ENCODE peak calls at places on chromosomes 16 and 17, in six cellular contexts. One of them, this sample, is unnamed.

GRCh38 chr16:48904333-48904732 is 294.4 kb upstream of the N4BP1 start:
- DNase-seq in GM12892: no peak
- DNase-seq in HepG2: no peak
- DNase-seq in GM12878: no peak
- DNase-seq in K562: no peak
- DNase-seq in H1: no peak
- DNase-seq in this sample: no peak

GRCh38 chr17:27882162-27882840 is 10.9 kb downstream of the LYRM9 start:
- DNase-seq in GM12892: no peak
- DNase-seq in HepG2: no peak
- DNase-seq in GM12878: no peak
- DNase-seq in K562: no peak
- DNase-seq in H1: no peak
- DNase-seq in this sample: no peak

GRCh38 chr17:1673041-1673790 is 11.5 kb downstream of the PRPF8 start:
- DNase-seq in GM12892: no peak
- DNase-seq in HepG2: no peak
- DNase-seq in GM12878: no peak
- DNase-seq in K562: no peak
- DNase-seq in H1: no peak
- DNase-seq in this sample: no peak

GRCh38 chr16:85615852-85616607 is 2.9 kb downstream of the GSE1 start:
- DNase-seq in GM12892: peak
- DNase-seq in HepG2: peak
- DNase-seq in GM12878: peak
- DNase-seq in K562: peak
- DNase-seq in H1: peak
- DNase-seq in this sample: peak

GRCh38 chr16:61042736-61043135 is 993.5 kb downstream of the CDH8 start:
- DNase-seq in GM12892: no peak
- DNase-seq in HepG2: no peak
- DNase-seq in GM12878: no peak
- DNase-seq in K562: no peak
- DNase-seq in H1: no peak
- DNase-seq in this sample: no peak

GRCh38 chr16:20814761-20815160 is 8.4 kb downstream of the REXO5 start:
- DNase-seq in GM12892: no peak
- DNase-seq in HepG2: no peak
- DNase-seq in GM12878: no peak
- DNase-seq in K562: no peak
- DNase-seq in H1: no peak
- DNase-seq in this sample: no peak

GRCh38 chr16:30785126-30786106 is 1.6 kb downstream of the ZNF629 start:
- DNase-seq in GM12892: no peak
- DNase-seq in HepG2: no peak
- DNase-seq in GM12878: no peak
- DNase-seq in K562: no peak
- DNase-seq in H1: no peak
- DNase-seq in this sample: no peak

GRCh38 chr17:68182016-68182315 is 65.9 kb upstream of the AMZ2 start:
- DNase-seq in GM12892: no peak
- DNase-seq in HepG2: no peak
- DNase-seq in GM12878: no peak
- DNase-seq in K562: no peak
- DNase-seq in H1: no peak
- DNase-seq in this sample: no peak

GRCh38 chr17:13351046-13351445 is 250.7 kb downstream of the HS3ST3A1 start:
- DNase-seq in GM12892: no peak
- DNase-seq in HepG2: no peak
- DNase-seq in GM12878: no peak
- DNase-seq in K562: no peak
- DNase-seq in H1: no peak
- DNase-seq in this sample: no peak

GRCh38 chr16:31354394-31355291 is at the start of gene ITGAX:
- DNase-seq in GM12892: peak
- DNase-seq in HepG2: no peak
- DNase-seq in GM12878: peak
- DNase-seq in K562: peak
- DNase-seq in H1: no peak
- DNase-seq in this sample: peak

GRCh38 chr16:72427001-72427785 is 255.2 kb upstream of the PMFBP1 start:
- DNase-seq in GM12892: no peak
- DNase-seq in HepG2: no peak
- DNase-seq in GM12878: no peak
- DNase-seq in K562: no peak
- DNase-seq in H1: no peak
- DNase-seq in this sample: no peak

GRCh38 chr16:2475413-2476344 is 752 bp downstream of the TBC1D24 start:
- DNase-seq in GM12892: no peak
- DNase-seq in HepG2: no peak
- DNase-seq in GM12878: no peak
- DNase-seq in K562: peak
- DNase-seq in H1: peak
- DNase-seq in this sample: no peak

GRCh38 chr16:30142672-30143346 is 19.8 kb upstream of the MAPK3 start:
- DNase-seq in GM12892: no peak
- DNase-seq in HepG2: peak
- DNase-seq in GM12878: peak
- DNase-seq in K562: peak
- DNase-seq in H1: no peak
- DNase-seq in this sample: no peak

GRCh38 chr16:23944381-23944780 is 108.6 kb downstream of the PRKCB start:
- DNase-seq in GM12892: no peak
- DNase-seq in HepG2: no peak
- DNase-seq in GM12878: no peak
- DNase-seq in K562: no peak
- DNase-seq in H1: no peak
- DNase-seq in this sample: no peak

GRCh38 chr17:65173284-65173793 is 36.2 kb downstream of the RGS9 start:
- DNase-seq in GM12892: no peak
- DNase-seq in HepG2: no peak
- DNase-seq in GM12878: no peak
- DNase-seq in K562: peak
- DNase-seq in H1: peak
- DNase-seq in this sample: no peak

GRCh38 chr17:67635688-67636087 is 82.0 kb upstream of the NOL11 start:
- DNase-seq in GM12892: no peak
- DNase-seq in HepG2: no peak
- DNase-seq in GM12878: no peak
- DNase-seq in K562: no peak
- DNase-seq in H1: no peak
- DNase-seq in this sample: no peak

GRCh38 chr16:50386139-50386538 is 17.4 kb upstream of the BRD7 start:
- DNase-seq in GM12892: no peak
- DNase-seq in HepG2: no peak
- DNase-seq in GM12878: no peak
- DNase-seq in K562: peak
- DNase-seq in H1: no peak
- DNase-seq in this sample: no peak

GRCh38 chr16:53892155-53892554 is 188.2 kb downstream of the FTO start:
- DNase-seq in GM12892: no peak
- DNase-seq in HepG2: peak
- DNase-seq in GM12878: no peak
- DNase-seq in K562: peak
- DNase-seq in H1: peak
- DNase-seq in this sample: no peak

GRCh38 chr17:1792495-1793446 is 30.9 kb downstream of the SERPINF1 start:
- DNase-seq in GM12892: no peak
- DNase-seq in HepG2: no peak
- DNase-seq in GM12878: no peak
- DNase-seq in K562: no peak
- DNase-seq in H1: no peak
- DNase-seq in this sample: no peak

GRCh38 chr17:60106377-60107059 is 27.8 kb upstream of the HEATR6 start:
- DNase-seq in GM12892: no peak
- DNase-seq in HepG2: no peak
- DNase-seq in GM12878: no peak
- DNase-seq in K562: peak
- DNase-seq in H1: no peak
- DNase-seq in this sample: no peak

GRCh38 chr17:2695961-2696760 is 15.4 kb downstream of the CLUH start:
- DNase-seq in GM12892: no peak
- DNase-seq in HepG2: no peak
- DNase-seq in GM12878: no peak
- DNase-seq in K562: peak
- DNase-seq in H1: no peak
- DNase-seq in this sample: peak

GRCh38 chr17:59842901-59843652 is 49.7 kb downstream of the TUBD1 start:
- DNase-seq in GM12892: no peak
- DNase-seq in HepG2: peak
- DNase-seq in GM12878: peak
- DNase-seq in K562: peak
- DNase-seq in H1: no peak
- DNase-seq in this sample: no peak

GRCh38 chr17:80422276-80422675 is 7.3 kb downstream of the ENDOV start:
- DNase-seq in GM12892: peak
- DNase-seq in HepG2: no peak
- DNase-seq in GM12878: no peak
- DNase-seq in K562: no peak
- DNase-seq in H1: peak
- DNase-seq in this sample: peak

DNA sequence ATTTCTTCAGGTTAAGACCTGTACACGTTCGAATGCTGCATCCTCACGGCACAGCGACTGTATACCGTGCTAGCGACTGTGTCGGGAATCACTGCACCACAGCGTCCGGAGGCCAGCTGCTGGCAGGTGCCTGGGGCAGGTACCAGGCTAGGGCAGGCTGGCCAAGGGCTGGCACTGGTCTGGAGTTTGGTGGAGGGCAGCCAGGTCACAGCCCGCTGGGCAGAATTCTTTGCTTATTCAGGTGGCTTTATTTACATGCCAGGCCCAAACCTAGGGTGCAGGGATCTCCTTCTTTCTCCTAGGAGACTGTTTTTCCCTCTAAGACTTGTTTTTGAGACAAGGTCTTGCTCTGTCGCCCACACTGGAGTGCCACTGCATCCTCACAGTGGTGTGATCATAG is 37.9 kb downstream of the COTL1 start:
- DNase-seq in GM12892: no peak
- DNase-seq in HepG2: no peak
- DNase-seq in GM12878: no peak
- DNase-seq in K562: no peak
- DNase-seq in H1: no peak
- DNase-seq in this sample: no peak
- TF ChIP-seq TAF1 in GM12892: no peak
- TF ChIP-seq TAF1 in HepG2: no peak
- TF ChIP-seq TAF1 in GM12878: no peak
- TF ChIP-seq TAF1 in K562: no peak
- TF ChIP-seq TAF1 in H1: no peak
- TF ChIP-seq TAF1 in this sample: no peak

GRCh38 chr17:50719924-50720805 is 762 bp downstream of the LUC7L3 start:
- DNase-seq in GM12892: no peak
- DNase-seq in HepG2: no peak
- DNase-seq in GM12878: no peak
- DNase-seq in K562: no peak
- DNase-seq in H1: no peak
- DNase-seq in this sample: no peak

GRCh38 chr17:50715471-50715870 is 3.9 kb upstream of the LUC7L3 start:
- DNase-seq in GM12892: no peak
- DNase-seq in HepG2: no peak
- DNase-seq in GM12878: no peak
- DNase-seq in K562: no peak
- DNase-seq in H1: no peak
- DNase-seq in this sample: no peak

GRCh38 chr17:50721194-50722010 is 2.0 kb downstream of the LUC7L3 start:
- DNase-seq in GM12892: no peak
- DNase-seq in HepG2: no peak
- DNase-seq in GM12878: no peak
- DNase-seq in K562: peak
- DNase-seq in H1: no peak
- DNase-seq in this sample: no peak

GRCh38 chr17:50722746-50723145 is 3.3 kb downstream of the LUC7L3 start:
- DNase-seq in GM12892: no peak
- DNase-seq in HepG2: no peak
- DNase-seq in GM12878: no peak
- DNase-seq in K562: no peak
- DNase-seq in H1: no peak
- DNase-seq in this sample: no peak

DNA sequence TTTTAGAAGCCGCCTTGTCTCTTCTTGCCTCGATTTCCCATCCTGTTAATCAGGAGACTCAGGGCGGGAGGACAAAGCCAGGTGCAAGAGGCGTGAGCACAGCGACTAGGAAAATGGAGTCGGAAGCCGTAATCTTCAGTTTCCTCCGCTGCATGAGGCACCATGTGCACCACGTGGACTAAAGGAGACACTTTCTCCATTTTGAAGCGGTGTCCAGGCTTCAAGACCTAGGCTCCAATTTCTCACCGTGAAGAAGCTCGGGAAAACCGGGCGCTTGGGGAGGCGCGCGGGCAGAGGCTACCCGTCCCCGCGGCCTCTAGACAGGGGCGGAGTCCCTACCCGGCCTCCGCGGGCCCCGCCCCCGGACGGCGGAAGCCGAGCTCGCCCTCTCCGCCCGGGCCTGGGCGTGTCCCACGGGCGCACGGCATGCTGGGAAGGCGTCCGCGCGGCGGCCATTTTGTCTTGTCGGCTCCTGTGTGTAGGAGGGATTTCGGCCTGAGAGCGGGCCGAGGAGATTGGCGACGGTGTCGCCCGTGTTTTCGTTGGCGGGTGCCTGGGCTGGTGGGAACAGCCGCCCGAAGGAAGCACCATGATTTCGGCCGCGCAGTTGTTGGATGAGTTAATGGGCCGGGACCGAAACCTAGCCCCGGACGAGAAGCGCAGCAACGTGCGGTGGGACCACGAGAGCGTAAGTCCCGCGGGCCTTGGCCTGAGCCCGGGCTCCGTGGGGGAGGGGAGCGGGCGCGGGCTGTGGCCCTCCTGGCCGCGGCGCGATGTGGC is at the start of gene LUC7L3:
- DNase-seq in GM12892: peak
- DNase-seq in HepG2: peak
- DNase-seq in GM12878: peak
- DNase-seq in K562: peak
- DNase-seq in H1: peak
- DNase-seq in this sample: peak
- TF ChIP-seq POLR2A in GM12892: peak
- TF ChIP-seq POLR2A in HepG2: peak
- TF ChIP-seq POLR2A in GM12878: peak
- TF ChIP-seq POLR2A in K562: peak
- TF ChIP-seq POLR2A in H1: peak
- TF ChIP-seq POLR2A in this sample: peak

DNA sequence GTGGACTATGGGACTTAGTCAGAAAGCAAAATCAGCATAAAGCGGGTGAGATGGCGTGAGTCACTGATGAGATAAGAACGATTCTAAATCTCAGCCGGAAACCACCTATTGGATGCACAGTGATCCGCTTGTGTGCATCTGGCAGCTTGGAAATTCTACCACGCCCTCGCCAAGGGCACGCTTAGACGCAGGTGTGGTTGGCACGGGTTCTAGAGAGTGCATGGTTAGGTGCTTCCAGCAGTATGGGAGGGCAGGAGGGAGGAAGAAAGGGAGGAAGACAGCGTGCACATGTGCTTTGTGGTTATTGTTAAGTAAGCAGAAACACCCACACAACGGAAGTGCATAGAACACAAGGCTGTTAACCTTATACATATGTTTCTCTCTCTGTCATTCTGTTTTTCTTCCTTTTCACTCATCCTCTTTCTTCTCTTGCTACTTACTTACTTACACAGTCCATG is 374.0 kb upstream of the ASIC2 start:
- DNase-seq in GM12892: peak
- DNase-seq in HepG2: no peak
- DNase-seq in GM12878: peak
- DNase-seq in K562: no peak
- DNase-seq in H1: no peak
- DNase-seq in this sample: no peak
- TF ChIP-seq TAF1 in GM12892: no peak
- TF ChIP-seq TAF1 in HepG2: no peak
- TF ChIP-seq TAF1 in GM12878: no peak
- TF ChIP-seq TAF1 in K562: no peak
- TF ChIP-seq TAF1 in H1: no peak
- TF ChIP-seq TAF1 in this sample: no peak

GRCh38 chr16:69324013-69324531 is 6.3 kb downstream of the PDF start:
- DNase-seq in GM12892: no peak
- DNase-seq in HepG2: no peak
- DNase-seq in GM12878: no peak
- DNase-seq in K562: peak
- DNase-seq in H1: no peak
- DNase-seq in this sample: no peak
- TF ChIP-seq POLR2A in GM12892: peak
- TF ChIP-seq POLR2A in HepG2: no peak
- TF ChIP-seq POLR2A in GM12878: no peak
- TF ChIP-seq POLR2A in K562: peak
- TF ChIP-seq POLR2A in H1: peak
- TF ChIP-seq POLR2A in this sample: no peak

This sample was measured in GM12891.